ENCODE peak calls at places on chromosomes 2 and 18, in five cellular contexts. X is T-helper 17 cell, K is left cardiac atrium, H is A549, U is GM13977. T is an unnamed sample.

GRCh38 chr2:227163998-227164744 is at the start of the genes COL4A3 and COL4A4:
- DNase-seq in X (no peak), K (peak), H (peak), U (peak), T (peak)

GRCh38 chr18:59740131-59740530 is 42.9 kb upstream of the CCBE1 start:
- DNase-seq in X (no peak), K (no peak), H (no peak), U (no peak), T (no peak)

GRCh38 chr2:223941579-223942277 is 3.4 kb downstream of the WDFY1 start:
- DNase-seq in X (no peak), K (no peak), H (peak), U (peak), T (no peak)

GRCh38 chr18:26524952-26525351 is 23.4 kb downstream of the KCTD1 start:
- DNase-seq in X (no peak), K (no peak), H (no peak), U (no peak), T (no peak)

GRCh38 chr2:72146357-72147302 is 1.0 kb downstream of the CYP26B1 start:
- DNase-seq in X (peak), K (no peak), H (no peak), U (peak), T (no peak)

GRCh38 chr2:71793965-71794364 is 340.6 kb downstream of the DYSF start:
- DNase-seq in X (no peak), K (no peak), H (no peak), U (no peak), T (no peak)

GRCh38 chr2:85583667-85584353 is 421 bp upstream of the VAMP5 start:
- DNase-seq in X (no peak), K (no peak), H (no peak), U (peak), T (no peak)

GRCh38 chr2:48588745-48589144 is 28.9 kb upstream of the GTF2A1L start:
- DNase-seq in X (no peak), K (no peak), H (no peak), U (no peak), T (no peak)

GRCh38 chr2:171652411-171652775 is 34.9 kb upstream of the DYNC1I2 start:
- DNase-seq in X (no peak), K (no peak), H (no peak), U (peak), T (no peak)

GRCh38 chr2:237691200-237691907 is 64.0 kb downstream of the LRRFIP1 start:
- DNase-seq in X (peak), K (no peak), H (peak), U (no peak), T (no peak)

GRCh38 chr18:61606759-61607158 is 273.5 kb downstream of the CDH20 start:
- DNase-seq in X (no peak), K (peak), H (peak), U (no peak), T (peak)

GRCh38 chr18:53416985-53417384 is 807.5 kb downstream of the MBD2 start:
- DNase-seq in X (no peak), K (no peak), H (no peak), U (no peak), T (no peak)

GRCh38 chr18:59459352-59460059 is 100.4 kb upstream of the LMAN1 start:
- DNase-seq in X (no peak), K (no peak), H (peak), U (peak), T (no peak)

GRCh38 chr2:143294068-143294467 is 164.8 kb downstream of the ARHGAP15 start:
- DNase-seq in X (no peak), K (no peak), H (no peak), U (no peak), T (no peak)

GRCh38 chr2:238513346-238513745 is 86.6 kb downstream of the ASB1 start:
- DNase-seq in X (no peak), K (no peak), H (peak), U (peak), T (peak)

GRCh38 chr2:133439281-133439920 is 128.9 kb downstream of the NCKAP5 start:
- DNase-seq in X (no peak), K (no peak), H (no peak), U (no peak), T (no peak)

GRCh38 chr2:40353236-40353635 is 98.7 kb downstream of the SLC8A1 start:
- DNase-seq in X (no peak), K (no peak), H (no peak), U (no peak), T (peak)

GRCh38 chr2:239561448-239562001 is 160.7 kb upstream of the HDAC4 start:
- DNase-seq in X (no peak), K (no peak), H (no peak), U (no peak), T (peak)

T was measured in left ventricle myocardium superior.